ENCODE peak calls at places on chromosome 18, in six cellular contexts. U is suprapubic skin, H is ovary, C is right lobe of liver, G is IMR-90, Y is GM12878. P is an unnamed sample. For H3K27me3, the result is how much of the 10 kb centered on the place peaks cover.

GRCh38 chr18:62697636-62698035 is 17.7 kb upstream of the PHLPP1 start:
- DNase-seq in H (no peak), Y (no peak), G (no peak), U (no peak), C (no peak), P (no peak)

GRCh38 chr18:13003466-13003896 is 12.3 kb downstream of the CEP192 start:
- DNase-seq in C (no peak), Y (no peak), U (no peak), G (peak), H (no peak), P (no peak)

GRCh38 chr18:40863801-40864200 is 1091.2 kb upstream of the PIK3C3 start:
- DNase-seq in H (no peak), C (no peak), G (no peak), U (no peak), Y (no peak), P (no peak)

GRCh38 chr18:72201032-72201431 is 343.1 kb downstream of the CBLN2 start:
- DNase-seq in C (no peak), G (no peak), Y (no peak), H (no peak), U (no peak), P (no peak)

GRCh38 chr18:51110073-51110797 is 80.2 kb downstream of the SMAD4 start:
- DNase-seq in G (peak), Y (no peak), C (peak), U (peak), H (peak), P (no peak)

GRCh38 chr18:8688857-8689256 is 16.5 kb upstream of the MTCL1 start:
- DNase-seq in U (no peak), G (no peak), H (no peak), Y (no peak), C (no peak), P (no peak)

GRCh38 chr18:68666316-68666715 is 48.6 kb downstream of the TMX3 start:
- DNase-seq in H (no peak), G (no peak), Y (no peak), U (no peak), C (no peak), P (no peak)

GRCh38 chr18:61851279-61851678 is 41.5 kb downstream of the RNF152 start:
- DNase-seq in U (no peak), C (no peak), Y (no peak), H (no peak), G (no peak), P (no peak)

GRCh38 chr18:30376515-30376914 is 666.0 kb downstream of the DSC3 start:
- DNase-seq in H (no peak), G (no peak), C (no peak), Y (no peak), U (no peak), P (no peak)

GRCh38 chr18:35047697-35048292 is 6.6 kb downstream of the MAPRE2 start:
- DNase-seq in H (no peak), Y (no peak), G (no peak), C (no peak), U (no peak), P (no peak)

GRCh38 chr18:65750421-65751144 is at the start of gene CDH7:
- DNase-seq in G (no peak), Y (no peak), C (no peak), U (no peak), H (peak), P (no peak)

GRCh38 chr18:34709631-34710429 is at the start of gene DTNA:
- DNase-seq in Y (no peak), C (no peak), G (peak), U (no peak), H (no peak), P (no peak)

GRCh38 chr18:46810481-46811000 is 53.7 kb upstream of the ST8SIA5 start:
- DNase-seq in U (no peak), G (no peak), C (no peak), H (no peak), Y (no peak), P (no peak)

GRCh38 chr18:45169610-45170009 is 445.7 kb upstream of the SLC14A2 start:
- DNase-seq in G (peak), U (peak), C (no peak), H (no peak), Y (no peak), P (no peak)

GRCh38 chr18:66160007-66160406 is 409.2 kb downstream of the CDH7 start:
- DNase-seq in Y (no peak), C (no peak), H (no peak), U (no peak), G (no peak), P (no peak)

GRCh38 chr18:63319383-63320040 is at the start of gene BCL2:
- DNase-seq in U (no peak), G (peak), Y (no peak), C (peak), H (no peak), P (no peak)

GRCh38 chr18:8685141-8685913 is 20.0 kb upstream of the MTCL1 start:
- DNase-seq in G (peak), H (no peak), C (no peak), U (no peak), Y (no peak), P (no peak)

GRCh38 chr18:45887585-45887984 is 62.1 kb downstream of the SIGLEC15 start:
- DNase-seq in G (no peak), H (no peak), C (no peak), U (no peak), Y (no peak), P (no peak)

GRCh38 chr18:75554112-75554511 is 126.6 kb upstream of the SMIM21 start:
- DNase-seq in H (no peak), Y (no peak), U (no peak), G (no peak), C (no peak), P (no peak)

GRCh38 chr18:45361148-45361851 is 254.0 kb upstream of the SLC14A2 start:
- DNase-seq in C (no peak), U (no peak), H (no peak), Y (no peak), G (no peak), P (no peak)

GRCh38 chr18:7084766-7085080 is 32.9 kb downstream of the LAMA1 start:
- DNase-seq in Y (no peak), U (no peak), G (peak), H (no peak), C (no peak), P (no peak)

GRCh38 chr18:32321826-32322225 is 132.0 kb downstream of the MEP1B start:
- DNase-seq in U (no peak), H (no peak), Y (no peak), G (no peak), C (no peak), P (no peak)

GRCh38 chr18:24805156-24805555 is 344.7 kb downstream of the HRH4 start:
- DNase-seq in U (no peak), H (no peak), G (no peak), C (no peak), Y (no peak), P (no peak)

GRCh38 chr18:35389095-35389618 is 12.0 kb upstream of the ZNF396 start:
- DNase-seq in U (no peak), C (no peak), G (peak), H (no peak), Y (no peak), P (no peak)

GRCh38 chr18:9739516-9739915 is 31.4 kb downstream of the RAB31 start:
- DNase-seq in C (no peak), U (no peak), Y (no peak), H (no peak), G (no peak), P (no peak)

GRCh38 chr18:72700961-72701710 is 157.0 kb upstream of the CBLN2 start:
- DNase-seq in G (peak), H (no peak), Y (no peak), C (no peak), U (no peak), P (no peak)

GRCh38 chr18:76827205-76827885 is 5.0 kb downstream of the ZNF236 start:
- DNase-seq in C (no peak), U (no peak), G (peak), Y (no peak), H (no peak), P (no peak)

GRCh38 chr18:76456823-76457222 is 38.2 kb downstream of the ZNF516 start:
- DNase-seq in U (no peak), Y (no peak), G (no peak), C (no peak), H (no peak), P (no peak)

GRCh38 chr18:76098728-76099514 is 396.1 kb downstream of the ZNF516 start:
- DNase-seq in C (no peak), U (no peak), Y (no peak), G (no peak), H (peak), P (no peak)

GRCh38 chr18:79490593-79491551 is 95.1 kb downstream of the NFATC1 start:
- DNase-seq in Y (no peak), H (peak), U (peak), C (peak), G (no peak), P (no peak)

GRCh38 chr18:41226186-41226585 is 728.8 kb upstream of the PIK3C3 start:
- DNase-seq in C (no peak), U (no peak), G (peak), H (no peak), Y (no peak), P (no peak)

GRCh38 chr18:22827741-22828140 is 105.4 kb upstream of the RBBP8 start:
- DNase-seq in C (no peak), Y (no peak), H (no peak), G (no peak), U (no peak), P (no peak)

GRCh38 chr18:24490545-24490944 is 30.1 kb downstream of the HRH4 start:
- DNase-seq in Y (no peak), C (no peak), H (no peak), U (no peak), G (peak), P (no peak)

GRCh38 chr18:34637094-34637801 is 72.8 kb upstream of the DTNA start:
- DNase-seq in Y (no peak), C (no peak), U (no peak), H (no peak), G (no peak), P (no peak)

GRCh38 chr18:40868110-40868858 is 1086.8 kb upstream of the PIK3C3 start:
- DNase-seq in H (no peak), C (no peak), G (peak), U (no peak), Y (no peak), P (no peak)

GRCh38 chr18:8706981-8707940 is 1.9 kb downstream of the MTCL1 start:
- DNase-seq in C (no peak), Y (no peak), H (peak), U (peak), G (peak), P (no peak)

GRCh38 chr18:70693196-70693595 is 404.4 kb downstream of the SOCS6 start:
- DNase-seq in U (no peak), G (peak), Y (no peak), C (no peak), H (no peak), P (no peak)

GRCh38 chr18:10591891-10592290 is 66.1 kb downstream of the NAPG start:
- DNase-seq in G (no peak), U (no peak), H (no peak), Y (no peak), C (no peak), P (no peak)

GRCh38 chr18:10559566-10560456 is 34.0 kb downstream of the NAPG start:
- DNase-seq in Y (peak), C (no peak), G (peak), H (peak), U (no peak), P (no peak)

DNA sequence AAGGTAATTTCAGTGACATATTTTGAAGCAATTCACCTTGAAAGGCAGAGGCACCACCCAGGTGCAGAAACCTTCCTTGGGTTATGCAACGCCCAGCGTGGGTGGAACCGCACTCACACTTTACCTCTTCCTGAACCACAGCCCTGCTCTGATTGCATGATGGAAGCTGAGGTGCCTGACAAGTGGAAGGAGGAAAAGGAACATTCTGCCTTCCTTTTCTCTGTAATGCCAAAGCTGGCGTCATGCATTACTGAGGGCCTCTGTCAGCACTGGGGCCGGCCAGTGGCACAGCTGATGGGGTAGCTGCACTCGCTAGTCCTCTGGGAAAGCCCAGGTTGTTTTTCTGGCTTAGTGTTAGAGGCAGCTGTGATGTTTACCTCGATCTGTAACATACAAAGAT is 266.5 kb downstream of the NEDD4L start:
- DNase-seq in G (no peak), U (no peak), H (no peak), C (no peak), Y (no peak), P (no peak)
- TF ChIP-seq POLR2A in G (no peak), U (no peak), H (no peak), C (no peak), Y (no peak), P (no peak)

GRCh38 chr18:3347286-3347803 is 85.4 kb downstream of the MYL12B start:
- DNase-seq in G (no peak), Y (no peak), C (no peak), H (no peak), U (no peak), P (no peak)

GRCh38 chr18:3345885-3346284 is 84.0 kb downstream of the MYL12B start:
- DNase-seq in U (no peak), C (no peak), Y (no peak), G (peak), H (no peak), P (no peak)

GRCh38 chr18:3345452-3345851 is 83.5 kb downstream of the MYL12B start:
- DNase-seq in C (no peak), H (no peak), Y (no peak), G (peak), U (no peak), P (no peak)

GRCh38 chr18:3350021-3350420 is 88.1 kb downstream of the MYL12B start:
- DNase-seq in Y (no peak), U (no peak), G (no peak), C (no peak), H (no peak), P (no peak)

DNA sequence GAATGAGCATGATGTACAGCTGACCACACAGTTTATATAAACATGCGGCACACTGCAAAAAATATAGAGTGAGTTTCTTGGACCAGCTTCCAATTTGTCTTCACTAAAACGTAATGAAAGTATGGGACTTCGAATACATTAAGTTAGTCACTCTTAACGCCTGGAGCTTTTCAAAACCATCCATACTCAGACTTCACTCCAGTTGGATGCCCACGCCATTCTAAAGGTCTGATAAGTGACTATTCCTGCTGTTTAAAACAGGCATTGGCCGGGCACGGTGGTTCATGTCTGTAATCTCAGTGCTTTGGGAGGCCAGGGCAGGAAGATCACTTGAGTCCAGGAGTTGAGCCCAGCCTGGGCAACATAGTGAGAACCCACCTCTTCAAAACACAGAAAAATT is 84.6 kb downstream of the MYL12B start:
- DNase-seq in C (no peak), Y (no peak), G (peak), H (no peak), U (no peak), P (no peak)
- H3K27me3 ChIP-seq in C (under half), Y (under half), G (under half), H (under half), U (under half), P (under half)

DNA sequence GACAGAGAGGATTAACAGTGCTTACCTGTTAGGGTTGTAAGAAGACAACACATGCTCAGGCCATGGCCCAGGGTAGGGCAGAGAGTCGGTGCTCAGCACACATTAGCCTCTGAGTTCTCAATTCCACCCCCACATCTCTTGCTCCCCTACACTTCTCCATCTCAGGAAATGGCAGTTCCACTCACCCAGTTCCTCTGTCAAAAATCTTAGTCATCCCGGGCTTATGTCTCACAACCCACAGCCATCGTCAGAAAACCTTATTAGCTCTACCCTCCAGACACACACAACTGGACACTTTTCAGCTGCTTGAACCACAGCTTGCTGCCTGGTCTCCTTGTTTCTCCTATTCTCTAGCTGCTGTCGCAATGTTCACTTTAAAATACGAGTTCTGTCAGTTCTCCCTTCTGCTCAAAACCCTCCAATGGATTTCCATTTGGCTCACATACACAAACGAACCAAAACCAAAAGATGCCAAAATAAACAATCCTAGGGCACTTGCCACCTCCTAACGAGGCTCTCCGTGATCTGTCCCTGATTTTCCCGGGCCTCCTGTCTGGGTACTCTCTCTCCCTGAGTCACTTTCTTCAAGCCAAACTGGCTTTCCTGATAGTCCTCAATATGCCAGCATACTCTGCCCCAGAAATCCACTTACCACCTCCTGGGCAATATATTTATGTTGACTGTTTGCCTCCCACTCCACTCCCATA is 89.7 kb downstream of the KCTD1 start:
- DNase-seq in Y (peak), C (no peak), U (no peak), H (no peak), G (peak), P (no peak)
- TF ChIP-seq POLR2A in Y (peak), C (no peak), U (no peak), H (no peak), G (no peak), P (no peak)

DNA sequence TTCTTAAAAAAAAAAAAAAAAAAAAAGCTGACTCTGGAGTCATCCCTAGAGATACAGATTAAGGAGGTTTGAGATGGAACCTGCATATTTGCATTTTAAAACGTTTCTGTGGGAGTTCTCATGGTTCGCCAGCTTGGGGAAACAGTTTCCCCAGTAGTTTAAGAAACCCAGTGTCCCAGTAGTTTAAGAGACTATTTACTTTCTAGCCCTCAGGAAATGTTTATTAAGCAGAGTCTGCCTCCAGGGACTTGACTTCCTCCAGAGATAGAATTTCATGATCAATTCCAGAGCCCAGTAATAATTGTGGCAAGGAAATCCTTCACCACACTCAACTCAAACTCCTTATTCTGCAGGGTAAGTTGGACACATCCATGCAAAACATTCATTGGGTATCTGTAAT is 39.1 kb downstream of the DIPK1C start:
- DNase-seq in C (no peak), Y (no peak), G (no peak), U (no peak), H (no peak), P (no peak)
- H3K27me3 ChIP-seq in C (under half), Y (under half), G (under half), U (under half), H (under half), P (under half)